ENCODE peak calls at places on chromosomes 6 and 20, in ten cellular contexts. One of them, this sample, is unnamed.
A peak's percentile ranks its signal among the peaks of the same experiment; 100 is the strongest.

GRCh38 chr20:45959126-45959525 is 12.9 kb downstream of the ZNF335 start:
- DNase-seq in AG04449: no peak
- DNase-seq in activated CD8-positive, alpha-beta memory T cell treated with anti-CD3 and anti-CD28 coated beads for 48 hours: no peak
- DNase-seq in Right ventricle myocardium superior: peak; percentile 39
- DNase-seq in brain microvascular endothelial cell: no peak
- DNase-seq in head of caudate nucleus: no peak
- DNase-seq in central memory CD4-positive, alpha-beta T cell: no peak
- DNase-seq in foreskin fibroblast: no peak
- DNase-seq in naive thymus-derived CD8-positive, alpha-beta T cell: no peak
- DNase-seq in LHCN-M2: no peak
- DNase-seq in this sample: no peak

GRCh38 chr20:52168116-52168515 is 23.5 kb downstream of the ZFP64 start:
- DNase-seq in AG04449: no peak
- DNase-seq in activated CD8-positive, alpha-beta memory T cell treated with anti-CD3 and anti-CD28 coated beads for 48 hours: no peak
- DNase-seq in Right ventricle myocardium superior: no peak
- DNase-seq in brain microvascular endothelial cell: no peak
- DNase-seq in head of caudate nucleus: no peak
- DNase-seq in central memory CD4-positive, alpha-beta T cell: no peak
- DNase-seq in foreskin fibroblast: no peak
- DNase-seq in naive thymus-derived CD8-positive, alpha-beta T cell: no peak
- DNase-seq in LHCN-M2: peak; percentile 55
- DNase-seq in this sample: no peak

GRCh38 chr20:50292324-50293243 is 102.0 kb downstream of the CEBPB start:
- DNase-seq in AG04449: no peak
- DNase-seq in activated CD8-positive, alpha-beta memory T cell treated with anti-CD3 and anti-CD28 coated beads for 48 hours: peak; percentile 29
- DNase-seq in Right ventricle myocardium superior: peak; percentile 96
- DNase-seq in brain microvascular endothelial cell: peak; percentile 82
- DNase-seq in head of caudate nucleus: peak; percentile 52
- DNase-seq in central memory CD4-positive, alpha-beta T cell: no peak
- DNase-seq in foreskin fibroblast: peak; percentile 97
- DNase-seq in naive thymus-derived CD8-positive, alpha-beta T cell: no peak
- DNase-seq in LHCN-M2: peak; percentile 91
- DNase-seq in this sample: peak; percentile 90

GRCh38 chr20:22904905-22905304 is 130.2 kb upstream of the SSTR4 start:
- DNase-seq in AG04449: no peak
- DNase-seq in activated CD8-positive, alpha-beta memory T cell treated with anti-CD3 and anti-CD28 coated beads for 48 hours: no peak
- DNase-seq in Right ventricle myocardium superior: no peak
- DNase-seq in brain microvascular endothelial cell: no peak
- DNase-seq in head of caudate nucleus: no peak
- DNase-seq in central memory CD4-positive, alpha-beta T cell: no peak
- DNase-seq in foreskin fibroblast: peak; percentile 46
- DNase-seq in naive thymus-derived CD8-positive, alpha-beta T cell: no peak
- DNase-seq in LHCN-M2: no peak
- DNase-seq in this sample: no peak

GRCh38 chr6:149933036-149933435 is 8.8 kb upstream of the ULBP2 start:
- DNase-seq in AG04449: no peak
- DNase-seq in activated CD8-positive, alpha-beta memory T cell treated with anti-CD3 and anti-CD28 coated beads for 48 hours: no peak
- DNase-seq in Right ventricle myocardium superior: no peak
- DNase-seq in brain microvascular endothelial cell: no peak
- DNase-seq in head of caudate nucleus: no peak
- DNase-seq in central memory CD4-positive, alpha-beta T cell: no peak
- DNase-seq in foreskin fibroblast: no peak
- DNase-seq in naive thymus-derived CD8-positive, alpha-beta T cell: no peak
- DNase-seq in LHCN-M2: no peak
- DNase-seq in this sample: no peak

GRCh38 chr6:139525415-139525814 is 151.0 kb upstream of the CITED2 start:
- DNase-seq in AG04449: no peak
- DNase-seq in activated CD8-positive, alpha-beta memory T cell treated with anti-CD3 and anti-CD28 coated beads for 48 hours: no peak
- DNase-seq in Right ventricle myocardium superior: no peak
- DNase-seq in brain microvascular endothelial cell: no peak
- DNase-seq in head of caudate nucleus: no peak
- DNase-seq in central memory CD4-positive, alpha-beta T cell: no peak
- DNase-seq in foreskin fibroblast: no peak
- DNase-seq in naive thymus-derived CD8-positive, alpha-beta T cell: no peak
- DNase-seq in LHCN-M2: no peak
- DNase-seq in this sample: no peak

GRCh38 chr6:142944126-142945066 is 580 bp downstream of the HIVEP2 start:
- DNase-seq in AG04449: no peak
- DNase-seq in activated CD8-positive, alpha-beta memory T cell treated with anti-CD3 and anti-CD28 coated beads for 48 hours: peak; percentile 92
- DNase-seq in Right ventricle myocardium superior: peak; percentile 90
- DNase-seq in brain microvascular endothelial cell: peak; percentile 91
- DNase-seq in head of caudate nucleus: peak; percentile 72
- DNase-seq in central memory CD4-positive, alpha-beta T cell: peak; percentile 91
- DNase-seq in foreskin fibroblast: peak; percentile 82
- DNase-seq in naive thymus-derived CD8-positive, alpha-beta T cell: peak; percentile 84
- DNase-seq in LHCN-M2: peak; percentile 89
- DNase-seq in this sample: peak; percentile 81

GRCh38 chr6:7050911-7051779 is 56.6 kb upstream of the RREB1 start:
- DNase-seq in AG04449: peak; percentile 28
- DNase-seq in activated CD8-positive, alpha-beta memory T cell treated with anti-CD3 and anti-CD28 coated beads for 48 hours: no peak
- DNase-seq in Right ventricle myocardium superior: peak; percentile 72
- DNase-seq in brain microvascular endothelial cell: peak; percentile 82
- DNase-seq in head of caudate nucleus: peak; percentile 17
- DNase-seq in central memory CD4-positive, alpha-beta T cell: peak; percentile 52
- DNase-seq in foreskin fibroblast: no peak
- DNase-seq in naive thymus-derived CD8-positive, alpha-beta T cell: no peak
- DNase-seq in LHCN-M2: peak; percentile 43
- DNase-seq in this sample: peak; percentile 44

GRCh38 chr20:36507746-36508145 is 33.6 kb upstream of the MYL9 start:
- DNase-seq in AG04449: no peak
- DNase-seq in activated CD8-positive, alpha-beta memory T cell treated with anti-CD3 and anti-CD28 coated beads for 48 hours: no peak
- DNase-seq in Right ventricle myocardium superior: no peak
- DNase-seq in brain microvascular endothelial cell: no peak
- DNase-seq in head of caudate nucleus: no peak
- DNase-seq in central memory CD4-positive, alpha-beta T cell: no peak
- DNase-seq in foreskin fibroblast: no peak
- DNase-seq in naive thymus-derived CD8-positive, alpha-beta T cell: no peak
- DNase-seq in LHCN-M2: no peak
- DNase-seq in this sample: no peak

GRCh38 chr6:136793348-136793747 is 1.1 kb upstream of the MAP3K5 start:
- DNase-seq in AG04449: no peak
- DNase-seq in activated CD8-positive, alpha-beta memory T cell treated with anti-CD3 and anti-CD28 coated beads for 48 hours: no peak
- DNase-seq in Right ventricle myocardium superior: no peak
- DNase-seq in brain microvascular endothelial cell: no peak
- DNase-seq in head of caudate nucleus: no peak
- DNase-seq in central memory CD4-positive, alpha-beta T cell: no peak
- DNase-seq in foreskin fibroblast: no peak
- DNase-seq in naive thymus-derived CD8-positive, alpha-beta T cell: no peak
- DNase-seq in LHCN-M2: no peak
- DNase-seq in this sample: no peak

GRCh38 chr20:57189713-57190112 is 76.7 kb downstream of the BMP7 start:
- DNase-seq in AG04449: no peak
- DNase-seq in activated CD8-positive, alpha-beta memory T cell treated with anti-CD3 and anti-CD28 coated beads for 48 hours: no peak
- DNase-seq in Right ventricle myocardium superior: no peak
- DNase-seq in brain microvascular endothelial cell: no peak
- DNase-seq in head of caudate nucleus: no peak
- DNase-seq in central memory CD4-positive, alpha-beta T cell: no peak
- DNase-seq in foreskin fibroblast: no peak
- DNase-seq in naive thymus-derived CD8-positive, alpha-beta T cell: no peak
- DNase-seq in LHCN-M2: no peak
- DNase-seq in this sample: no peak

GRCh38 chr6:100088009-100088408 is 94.0 kb upstream of the MCHR2 start:
- DNase-seq in AG04449: peak; percentile 65
- DNase-seq in activated CD8-positive, alpha-beta memory T cell treated with anti-CD3 and anti-CD28 coated beads for 48 hours: no peak
- DNase-seq in Right ventricle myocardium superior: no peak
- DNase-seq in brain microvascular endothelial cell: no peak
- DNase-seq in head of caudate nucleus: no peak
- DNase-seq in central memory CD4-positive, alpha-beta T cell: no peak
- DNase-seq in foreskin fibroblast: no peak
- DNase-seq in naive thymus-derived CD8-positive, alpha-beta T cell: no peak
- DNase-seq in LHCN-M2: peak; percentile 92
- DNase-seq in this sample: peak; percentile 29

GRCh38 chr6:154782245-154782644 is 49.0 kb downstream of the SCAF8 start:
- DNase-seq in AG04449: no peak
- DNase-seq in activated CD8-positive, alpha-beta memory T cell treated with anti-CD3 and anti-CD28 coated beads for 48 hours: no peak
- DNase-seq in Right ventricle myocardium superior: no peak
- DNase-seq in brain microvascular endothelial cell: no peak
- DNase-seq in head of caudate nucleus: no peak
- DNase-seq in central memory CD4-positive, alpha-beta T cell: no peak
- DNase-seq in foreskin fibroblast: no peak
- DNase-seq in naive thymus-derived CD8-positive, alpha-beta T cell: no peak
- DNase-seq in LHCN-M2: no peak
- DNase-seq in this sample: no peak